ENCODE peak calls at places on chromosome 18, in nine cellular contexts. One of them, this sample, is unnamed.

GRCh38 chr18:5058768-5059539 is 138.1 kb downstream of the AKAIN1 start:
- DNase-seq in MM.1S: no peak
- DNase-seq in Peyer's patch: no peak
- DNase-seq in CD4-positive, CD25-positive, alpha-beta regulatory T cell: peak
- DNase-seq in neuronal stem cell: no peak
- DNase-seq in PC-3: no peak
- DNase-seq in tibial artery: no peak
- DNase-seq in suprapubic skin: no peak
- DNase-seq in heart right ventricle: no peak
- DNase-seq in this sample: no peak

GRCh38 chr18:57073516-57074187 is 73.2 kb upstream of the BOD1L2 start:
- DNase-seq in Peyer's patch: no peak
- DNase-seq in heart right ventricle: no peak
- DNase-seq in PC-3: no peak
- DNase-seq in suprapubic skin: no peak
- DNase-seq in MM.1S: no peak
- DNase-seq in neuronal stem cell: no peak
- DNase-seq in tibial artery: no peak
- DNase-seq in CD4-positive, CD25-positive, alpha-beta regulatory T cell: no peak
- DNase-seq in this sample: no peak

GRCh38 chr18:57813245-57813644 is 10.1 kb upstream of the ATP8B1 start:
- DNase-seq in suprapubic skin: no peak
- DNase-seq in CD4-positive, CD25-positive, alpha-beta regulatory T cell: no peak
- DNase-seq in tibial artery: no peak
- DNase-seq in Peyer's patch: no peak
- DNase-seq in MM.1S: no peak
- DNase-seq in heart right ventricle: no peak
- DNase-seq in neuronal stem cell: no peak
- DNase-seq in PC-3: peak
- DNase-seq in this sample: no peak

GRCh38 chr18:68797901-68798300 is at the start of gene CCDC102B:
- DNase-seq in heart right ventricle: no peak
- DNase-seq in Peyer's patch: no peak
- DNase-seq in MM.1S: no peak
- DNase-seq in CD4-positive, CD25-positive, alpha-beta regulatory T cell: no peak
- DNase-seq in neuronal stem cell: no peak
- DNase-seq in tibial artery: no peak
- DNase-seq in suprapubic skin: no peak
- DNase-seq in PC-3: peak
- DNase-seq in this sample: no peak

GRCh38 chr18:57084331-57085298 is 62.3 kb upstream of the BOD1L2 start:
- DNase-seq in Peyer's patch: no peak
- DNase-seq in tibial artery: no peak
- DNase-seq in neuronal stem cell: no peak
- DNase-seq in suprapubic skin: no peak
- DNase-seq in PC-3: peak
- DNase-seq in heart right ventricle: no peak
- DNase-seq in CD4-positive, CD25-positive, alpha-beta regulatory T cell: peak
- DNase-seq in MM.1S: peak
- DNase-seq in this sample: no peak

GRCh38 chr18:5309888-5310470 is 14.5 kb upstream of the ZBTB14 start:
- DNase-seq in heart right ventricle: no peak
- DNase-seq in Peyer's patch: peak
- DNase-seq in PC-3: no peak
- DNase-seq in CD4-positive, CD25-positive, alpha-beta regulatory T cell: peak
- DNase-seq in MM.1S: peak
- DNase-seq in neuronal stem cell: no peak
- DNase-seq in suprapubic skin: no peak
- DNase-seq in tibial artery: no peak
- DNase-seq in this sample: no peak

GRCh38 chr18:8930990-8931648 is 171.4 kb upstream of the NDUFV2 start:
- DNase-seq in CD4-positive, CD25-positive, alpha-beta regulatory T cell: no peak
- DNase-seq in tibial artery: no peak
- DNase-seq in MM.1S: no peak
- DNase-seq in suprapubic skin: no peak
- DNase-seq in Peyer's patch: no peak
- DNase-seq in heart right ventricle: no peak
- DNase-seq in neuronal stem cell: no peak
- DNase-seq in PC-3: no peak
- DNase-seq in this sample: no peak

GRCh38 chr18:13463526-13463925 is 245.0 kb downstream of the LDLRAD4 start:
- DNase-seq in PC-3: no peak
- DNase-seq in tibial artery: no peak
- DNase-seq in MM.1S: no peak
- DNase-seq in suprapubic skin: peak
- DNase-seq in Peyer's patch: no peak
- DNase-seq in heart right ventricle: no peak
- DNase-seq in CD4-positive, CD25-positive, alpha-beta regulatory T cell: peak
- DNase-seq in neuronal stem cell: no peak
- DNase-seq in this sample: no peak

GRCh38 chr18:72544092-72544886 is at the start of gene CBLN2:
- DNase-seq in heart right ventricle: peak
- DNase-seq in neuronal stem cell: peak
- DNase-seq in PC-3: peak
- DNase-seq in CD4-positive, CD25-positive, alpha-beta regulatory T cell: peak
- DNase-seq in MM.1S: peak
- DNase-seq in suprapubic skin: no peak
- DNase-seq in Peyer's patch: no peak
- DNase-seq in tibial artery: no peak
- DNase-seq in this sample: no peak

GRCh38 chr18:59109375-59109774 is 30.3 kb upstream of the SEC11C start:
- DNase-seq in tibial artery: no peak
- DNase-seq in PC-3: no peak
- DNase-seq in heart right ventricle: no peak
- DNase-seq in Peyer's patch: no peak
- DNase-seq in CD4-positive, CD25-positive, alpha-beta regulatory T cell: no peak
- DNase-seq in MM.1S: no peak
- DNase-seq in neuronal stem cell: peak
- DNase-seq in suprapubic skin: no peak
- DNase-seq in this sample: no peak

GRCh38 chr18:864872-865273 is 39.8 kb upstream of the ADCYAP1 start:
- DNase-seq in neuronal stem cell: peak
- DNase-seq in tibial artery: peak
- DNase-seq in suprapubic skin: no peak
- DNase-seq in CD4-positive, CD25-positive, alpha-beta regulatory T cell: peak
- DNase-seq in PC-3: peak
- DNase-seq in heart right ventricle: peak
- DNase-seq in MM.1S: peak
- DNase-seq in Peyer's patch: peak
- DNase-seq in this sample: no peak

GRCh38 chr18:1002653-1003178 is 98.0 kb downstream of the ADCYAP1 start:
- DNase-seq in CD4-positive, CD25-positive, alpha-beta regulatory T cell: no peak
- DNase-seq in MM.1S: no peak
- DNase-seq in heart right ventricle: no peak
- DNase-seq in tibial artery: no peak
- DNase-seq in PC-3: peak
- DNase-seq in Peyer's patch: no peak
- DNase-seq in neuronal stem cell: no peak
- DNase-seq in suprapubic skin: no peak
- DNase-seq in this sample: no peak

DNA sequence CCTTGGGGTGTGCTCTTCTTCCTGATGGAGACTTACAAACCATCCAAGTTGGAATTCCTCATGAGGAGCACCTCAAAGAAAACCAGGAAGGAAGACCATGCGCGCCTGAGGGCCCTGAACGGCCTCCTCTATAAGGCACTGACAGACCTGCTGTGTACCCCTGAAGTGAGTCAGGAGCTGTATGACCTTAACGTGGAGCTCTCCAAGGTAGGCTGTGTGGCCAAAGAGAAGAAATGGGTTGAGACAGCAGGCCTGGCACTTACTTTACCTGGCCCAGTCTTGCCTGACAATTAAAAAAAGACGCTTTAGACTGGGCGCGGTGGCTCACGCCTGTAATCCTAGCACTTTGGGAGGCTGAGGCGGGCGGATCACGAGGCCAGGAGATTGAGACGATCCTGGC is 3.1 kb downstream of the RBFA start:
- DNase-seq in heart right ventricle: no peak
- DNase-seq in CD4-positive, CD25-positive, alpha-beta regulatory T cell: no peak
- DNase-seq in suprapubic skin: no peak
- DNase-seq in MM.1S: no peak
- DNase-seq in PC-3: no peak
- DNase-seq in tibial artery: no peak
- DNase-seq in Peyer's patch: no peak
- DNase-seq in neuronal stem cell: no peak
- DNase-seq in this sample: no peak
- H3K4me3 ChIP-seq in heart right ventricle: no peak
- H3K4me3 ChIP-seq in CD4-positive, CD25-positive, alpha-beta regulatory T cell: no peak
- H3K4me3 ChIP-seq in suprapubic skin: no peak
- H3K4me3 ChIP-seq in MM.1S: no peak
- H3K4me3 ChIP-seq in PC-3: no peak
- H3K4me3 ChIP-seq in tibial artery: no peak
- H3K4me3 ChIP-seq in Peyer's patch: no peak
- H3K4me3 ChIP-seq in neuronal stem cell: no peak
- H3K4me3 ChIP-seq in this sample: no peak

GRCh38 chr18:55511277-55511676 is 76.7 kb downstream of the TCF4 start:
- DNase-seq in tibial artery: no peak
- DNase-seq in Peyer's patch: no peak
- DNase-seq in MM.1S: no peak
- DNase-seq in heart right ventricle: no peak
- DNase-seq in neuronal stem cell: no peak
- DNase-seq in CD4-positive, CD25-positive, alpha-beta regulatory T cell: no peak
- DNase-seq in PC-3: no peak
- DNase-seq in suprapubic skin: no peak
- DNase-seq in this sample: no peak
- H3K27ac ChIP-seq in tibial artery: no peak
- H3K27ac ChIP-seq in Peyer's patch: no peak
- H3K27ac ChIP-seq in MM.1S: no peak
- H3K27ac ChIP-seq in heart right ventricle: peak
- H3K27ac ChIP-seq in neuronal stem cell: no peak
- H3K27ac ChIP-seq in CD4-positive, CD25-positive, alpha-beta regulatory T cell: no peak
- H3K27ac ChIP-seq in PC-3: peak
- H3K27ac ChIP-seq in suprapubic skin: peak
- H3K27ac ChIP-seq in this sample: no peak

DNA sequence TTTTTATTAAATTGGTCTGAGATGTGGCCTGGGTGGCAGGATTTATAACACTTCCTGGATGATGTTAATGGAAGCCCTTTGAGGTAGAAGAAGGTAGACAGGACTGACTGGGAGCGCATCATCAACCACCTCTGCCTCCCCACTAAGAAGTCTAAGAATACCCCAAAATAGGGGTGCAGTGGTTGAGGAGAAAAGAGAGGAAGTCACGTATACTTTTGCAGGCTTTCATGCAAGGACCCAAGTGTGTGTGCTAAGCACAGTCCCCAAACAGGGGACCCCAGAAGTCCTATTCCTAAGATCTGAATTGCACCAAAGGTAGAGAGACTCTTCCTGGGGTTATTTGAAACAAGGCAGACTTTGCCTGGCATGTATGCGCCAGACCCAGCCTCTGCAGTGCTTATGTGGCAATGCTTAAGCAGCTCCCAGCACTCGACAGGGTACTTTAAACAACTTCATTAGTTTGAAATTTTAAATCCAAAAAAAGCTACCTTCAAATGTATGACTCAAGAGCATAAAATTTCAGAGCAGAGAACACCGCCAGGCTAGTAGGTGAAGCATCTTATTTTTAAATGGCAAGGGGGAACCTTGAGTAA is 35.3 kb downstream of the BCL2 start:
- DNase-seq in PC-3: no peak
- DNase-seq in MM.1S: no peak
- DNase-seq in suprapubic skin: no peak
- DNase-seq in CD4-positive, CD25-positive, alpha-beta regulatory T cell: no peak
- DNase-seq in neuronal stem cell: no peak
- DNase-seq in heart right ventricle: no peak
- DNase-seq in tibial artery: no peak
- DNase-seq in Peyer's patch: no peak
- DNase-seq in this sample: no peak
- H3K4me3 ChIP-seq in PC-3: no peak
- H3K4me3 ChIP-seq in MM.1S: no peak
- H3K4me3 ChIP-seq in suprapubic skin: no peak
- H3K4me3 ChIP-seq in CD4-positive, CD25-positive, alpha-beta regulatory T cell: no peak
- H3K4me3 ChIP-seq in neuronal stem cell: no peak
- H3K4me3 ChIP-seq in heart right ventricle: no peak
- H3K4me3 ChIP-seq in tibial artery: no peak
- H3K4me3 ChIP-seq in Peyer's patch: no peak
- H3K4me3 ChIP-seq in this sample: no peak

GRCh38 chr18:44502221-44502620 is 178.5 kb upstream of the SETBP1 start:
- DNase-seq in PC-3: no peak
- DNase-seq in Peyer's patch: no peak
- DNase-seq in suprapubic skin: no peak
- DNase-seq in tibial artery: no peak
- DNase-seq in heart right ventricle: no peak
- DNase-seq in neuronal stem cell: no peak
- DNase-seq in CD4-positive, CD25-positive, alpha-beta regulatory T cell: no peak
- DNase-seq in MM.1S: no peak
- DNase-seq in this sample: no peak

GRCh38 chr18:44503854-44504253 is 176.8 kb upstream of the SETBP1 start:
- DNase-seq in tibial artery: no peak
- DNase-seq in CD4-positive, CD25-positive, alpha-beta regulatory T cell: no peak
- DNase-seq in Peyer's patch: no peak
- DNase-seq in PC-3: no peak
- DNase-seq in MM.1S: no peak
- DNase-seq in heart right ventricle: no peak
- DNase-seq in neuronal stem cell: no peak
- DNase-seq in suprapubic skin: no peak
- DNase-seq in this sample: no peak

GRCh38 chr18:44497757-44498490 is 182.8 kb upstream of the SETBP1 start:
- DNase-seq in heart right ventricle: no peak
- DNase-seq in tibial artery: no peak
- DNase-seq in neuronal stem cell: no peak
- DNase-seq in PC-3: no peak
- DNase-seq in Peyer's patch: no peak
- DNase-seq in MM.1S: no peak
- DNase-seq in CD4-positive, CD25-positive, alpha-beta regulatory T cell: no peak
- DNase-seq in suprapubic skin: no peak
- DNase-seq in this sample: no peak

GRCh38 chr18:44502790-44503189 is 177.9 kb upstream of the SETBP1 start:
- DNase-seq in suprapubic skin: no peak
- DNase-seq in CD4-positive, CD25-positive, alpha-beta regulatory T cell: no peak
- DNase-seq in Peyer's patch: no peak
- DNase-seq in heart right ventricle: no peak
- DNase-seq in tibial artery: no peak
- DNase-seq in MM.1S: no peak
- DNase-seq in neuronal stem cell: no peak
- DNase-seq in PC-3: no peak
- DNase-seq in this sample: no peak

DNA sequence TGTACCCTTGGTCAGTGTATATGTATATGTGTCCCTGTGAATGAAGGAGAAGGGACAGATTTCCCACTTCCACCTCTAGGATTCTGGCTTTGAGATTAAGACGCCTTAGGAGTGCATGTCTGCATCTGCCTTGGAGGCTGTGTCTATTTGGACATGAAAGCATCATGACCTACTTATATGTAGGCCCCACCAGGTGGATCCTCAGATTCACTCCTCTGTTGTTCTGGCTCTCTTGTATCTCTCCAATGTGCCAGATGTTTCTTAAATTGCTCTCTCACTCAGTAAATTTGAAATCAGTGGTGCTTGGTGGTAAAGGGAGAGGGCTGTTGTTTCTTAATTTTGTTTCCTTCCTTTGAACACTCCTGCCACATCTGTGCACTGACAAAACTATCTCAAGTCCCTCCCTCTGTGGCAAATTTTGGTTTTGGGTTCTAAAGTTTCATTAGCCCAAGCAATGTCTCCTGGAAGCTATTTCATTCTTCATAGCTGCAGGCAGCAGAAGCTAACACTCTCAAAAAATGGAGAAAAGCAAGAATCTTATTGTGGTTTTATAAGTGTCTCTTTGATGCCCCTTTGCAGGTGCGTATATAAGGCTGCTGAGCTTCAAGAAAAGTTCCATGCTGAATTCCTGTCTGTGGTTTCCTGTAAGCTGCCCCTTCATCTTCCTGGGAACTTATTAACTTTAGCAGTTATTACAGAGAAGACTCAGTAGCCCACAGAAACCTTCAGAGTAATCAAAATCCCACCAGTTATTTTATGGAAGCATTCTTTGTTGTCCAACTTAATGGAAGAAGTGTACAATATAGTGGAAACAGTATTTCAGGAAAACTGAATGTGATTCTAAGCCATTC is 179.6 kb upstream of the SETBP1 start:
- DNase-seq in CD4-positive, CD25-positive, alpha-beta regulatory T cell: no peak
- DNase-seq in heart right ventricle: no peak
- DNase-seq in neuronal stem cell: no peak
- DNase-seq in PC-3: no peak
- DNase-seq in Peyer's patch: no peak
- DNase-seq in MM.1S: no peak
- DNase-seq in suprapubic skin: no peak
- DNase-seq in tibial artery: no peak
- DNase-seq in this sample: no peak
- H3K27ac ChIP-seq in CD4-positive, CD25-positive, alpha-beta regulatory T cell: no peak
- H3K27ac ChIP-seq in heart right ventricle: no peak
- H3K27ac ChIP-seq in neuronal stem cell: no peak
- H3K27ac ChIP-seq in PC-3: no peak
- H3K27ac ChIP-seq in Peyer's patch: no peak
- H3K27ac ChIP-seq in MM.1S: no peak
- H3K27ac ChIP-seq in suprapubic skin: no peak
- H3K27ac ChIP-seq in tibial artery: no peak
- H3K27ac ChIP-seq in this sample: no peak